ENCODE peak calls at places on chromosome 1, in ten cellular contexts. E is T-helper 2 cell, B is GM06990, C is EL, R is heart left ventricle, Z is NCI-H748 treated with DMSO at 0.1 percent for 48 hours, Y is mucosa of descending colon, A is lung, X is hypothalamus, W is KBM-7. U is an unnamed sample.

GRCh38 chr1:170049191-170049800 is 25.2 kb downstream of the KIFAP3 start:
- DNase-seq in E (no peak), B (no peak), C (no peak), R (no peak), Z (no peak), Y (no peak), A (no peak), X (no peak), W (no peak), U (no peak)

GRCh38 chr1:150127868-150128267 is 21.8 kb upstream of the PLEKHO1 start:
- DNase-seq in E (peak), B (no peak), C (peak), R (no peak), Z (no peak), Y (no peak), A (no peak), X (no peak), W (no peak), U (peak)

GRCh38 chr1:171226757-171227370 is 21.4 kb upstream of the FMO1 start:
- DNase-seq in E (no peak), B (no peak), C (peak), R (peak), Z (peak), Y (no peak), A (peak), X (no peak), W (peak), U (peak)

GRCh38 chr1:199723557-199723956 is 304.0 kb upstream of the NR5A2 start:
- DNase-seq in E (no peak), B (no peak), C (no peak), R (no peak), Z (no peak), Y (no peak), A (no peak), X (no peak), W (no peak), U (peak)

GRCh38 chr1:61426254-61426653 is 298.7 kb downstream of the TM2D1 start:
- DNase-seq in E (no peak), B (no peak), C (no peak), R (peak), Z (peak), Y (no peak), A (no peak), X (no peak), W (no peak), U (no peak)

GRCh38 chr1:147337040-147337439 is 94.6 kb downstream of the CHD1L start:
- DNase-seq in E (no peak), B (no peak), C (peak), R (no peak), Z (no peak), Y (no peak), A (no peak), X (no peak), W (no peak), U (peak)

GRCh38 chr1:6969106-6969505 is 183.9 kb downstream of the CAMTA1 start:
- DNase-seq in E (no peak), B (no peak), C (peak), R (no peak), Z (no peak), Y (no peak), A (no peak), X (no peak), W (peak), U (peak)

GRCh38 chr1:219379691-219380090 is 206.0 kb downstream of the LYPLAL1 start:
- DNase-seq in E (no peak), B (no peak), C (no peak), R (no peak), Z (no peak), Y (no peak), A (no peak), X (no peak), W (no peak), U (no peak)

GRCh38 chr1:42433324-42433860 is 22.4 kb downstream of the ZMYND12 start:
- DNase-seq in E (no peak), B (no peak), C (no peak), R (no peak), Z (no peak), Y (no peak), A (no peak), X (no peak), W (no peak), U (no peak)

GRCh38 chr1:183653876-183654451 is 848 bp upstream of the APOBEC4 start:
- DNase-seq in E (no peak), B (no peak), C (no peak), R (no peak), Z (no peak), Y (no peak), A (no peak), X (no peak), W (no peak), U (no peak)

GRCh38 chr1:205060746-205061145 is 17.7 kb downstream of the CNTN2 start:
- DNase-seq in E (no peak), B (no peak), C (no peak), R (no peak), Z (no peak), Y (no peak), A (no peak), X (no peak), W (no peak), U (no peak)

GRCh38 chr1:173616859-173617258 is 14.0 kb upstream of the SLC9C2 start:
- DNase-seq in E (no peak), B (no peak), C (no peak), R (no peak), Z (no peak), Y (no peak), A (no peak), X (no peak), W (no peak), U (no peak)

GRCh38 chr1:97137862-97138514 is 416.4 kb downstream of the PTBP2 start:
- DNase-seq in E (no peak), B (peak), C (peak), R (peak), Z (peak), Y (no peak), A (no peak), X (no peak), W (peak), U (peak)

GRCh38 chr1:230421485-230421884 is 4.6 kb downstream of the PGBD5 start:
- DNase-seq in E (no peak), B (no peak), C (no peak), R (no peak), Z (no peak), Y (no peak), A (no peak), X (no peak), W (no peak), U (no peak)

GRCh38 chr1:56137090-56137489 is 442.3 kb downstream of the PLPP3 start:
- DNase-seq in E (no peak), B (no peak), C (peak), R (no peak), Z (no peak), Y (no peak), A (no peak), X (no peak), W (no peak), U (no peak)

GRCh38 chr1:235802901-235803423 is 63.7 kb downstream of the LYST start:
- DNase-seq in E (no peak), B (no peak), C (no peak), R (no peak), Z (no peak), Y (no peak), A (no peak), X (no peak), W (no peak), U (no peak)

GRCh38 chr1:208437416-208437815 is 193.2 kb upstream of the PLXNA2 start:
- DNase-seq in E (no peak), B (no peak), C (peak), R (no peak), Z (no peak), Y (no peak), A (no peak), X (no peak), W (no peak), U (peak)

GRCh38 chr1:206609229-206609991 is 2.9 kb downstream of the EIF2D start:
- DNase-seq in E (no peak), B (peak), C (no peak), R (no peak), Z (no peak), Y (no peak), A (no peak), X (no peak), W (no peak), U (peak)

GRCh38 chr1:21620461-21620860 is 48.7 kb downstream of the RAP1GAP start:
- DNase-seq in E (no peak), B (no peak), C (no peak), R (peak), Z (no peak), Y (no peak), A (no peak), X (peak), W (no peak), U (no peak)

GRCh38 chr1:53508991-53509663 is 49.9 kb downstream of the DMRTB1 start:
- DNase-seq in E (no peak), B (no peak), C (peak), R (no peak), Z (no peak), Y (no peak), A (no peak), X (no peak), W (peak), U (peak)

GRCh38 chr1:84377480-84378095 is 20.7 kb upstream of the DNASE2B start:
- DNase-seq in E (no peak), B (no peak), C (peak), R (peak), Z (no peak), Y (no peak), A (no peak), X (no peak), W (no peak), U (peak)

GRCh38 chr1:62809788-62810187 is 25.9 kb downstream of the ATG4C start:
- DNase-seq in E (no peak), B (peak), C (no peak), R (no peak), Z (no peak), Y (no peak), A (no peak), X (no peak), W (no peak), U (no peak)

GRCh38 chr1:209549384-209550001 is 34.0 kb upstream of the CAMK1G start:
- DNase-seq in E (no peak), B (no peak), C (no peak), R (no peak), Z (peak), Y (no peak), A (no peak), X (no peak), W (no peak), U (peak)

GRCh38 chr1:166905930-166906329 is 29.9 kb upstream of the TADA1 start:
- DNase-seq in E (no peak), B (no peak), C (peak), R (no peak), Z (no peak), Y (no peak), A (no peak), X (no peak), W (peak), U (peak)

GRCh38 chr1:90717665-90718410 is 736 bp upstream of the BARHL2 start:
- DNase-seq in E (no peak), B (no peak), C (no peak), R (no peak), Z (peak), Y (no peak), A (no peak), X (no peak), W (peak), U (no peak)

GRCh38 chr1:209703834-209704504 is 677 bp upstream of the HSD11B1 start:
- DNase-seq in E (no peak), B (no peak), C (no peak), R (no peak), Z (no peak), Y (no peak), A (no peak), X (no peak), W (no peak), U (no peak)

GRCh38 chr1:109513110-109513702 is 3.7 kb upstream of the AMIGO1 start:
- DNase-seq in E (no peak), B (no peak), C (no peak), R (no peak), Z (no peak), Y (no peak), A (no peak), X (no peak), W (no peak), U (no peak)

GRCh38 chr1:205812271-205812877 is 624 bp downstream of the SLC41A1 start:
- DNase-seq in E (no peak), B (no peak), C (peak), R (no peak), Z (no peak), Y (no peak), A (no peak), X (peak), W (peak), U (peak)

GRCh38 chr1:210850556-210850955 is 283.4 kb downstream of the KCNH1 start:
- DNase-seq in E (no peak), B (no peak), C (no peak), R (no peak), Z (no peak), Y (no peak), A (no peak), X (no peak), W (no peak), U (no peak)